ENCODE peak calls at places on chromosomes 5 and 9, in four cellular contexts. B, V, P and O are unnamed samples.

GRCh38 chr9:73093740-73094379 is 57.8 kb upstream of the ANXA1 start:
- DNase-seq in B (no peak), V (no peak), P (peak; percentile 38), O (no peak)

GRCh38 chr9:14313378-14313940 is 482 bp downstream of the NFIB start:
- DNase-seq in B (no peak), V (no peak), P (peak; percentile 61), O (peak; percentile 26)

GRCh38 chr5:93585054-93585751 is 2.2 kb downstream of the NR2F1 start:
- DNase-seq in B (peak; percentile 44), V (no peak), P (peak; percentile 34), O (peak; percentile 49)

GRCh38 chr5:54548565-54548964 is 31.0 kb downstream of the SNX18 start:
- DNase-seq in B (no peak), V (no peak), P (no peak), O (no peak)

GRCh38 chr5:61658592-61659008 is 326.5 kb downstream of the ZSWIM6 start:
- DNase-seq in B (peak; percentile 67), V (peak; percentile 27), P (peak; percentile 65), O (peak; percentile 76)

GRCh38 chr9:116156621-116157314 is 3.2 kb downstream of the PAPPA start:
- DNase-seq in B (peak; percentile 85), V (no peak), P (peak; percentile 77), O (peak; percentile 71)

GRCh38 chr5:170305646-170306025 is 8.1 kb upstream of the LCP2 start:
- DNase-seq in B (no peak), V (no peak), P (no peak), O (no peak)

GRCh38 chr9:94860678-94861588 is 134.4 kb downstream of the AOPEP start:
- DNase-seq in B (no peak), V (peak; percentile 60), P (peak; percentile 96), O (no peak)

GRCh38 chr5:76025069-76025468 is 58.1 kb upstream of the SV2C start:
- DNase-seq in B (no peak), V (no peak), P (no peak), O (no peak)

GRCh38 chr9:69178583-69179011 is 4.5 kb downstream of the TJP2 start:
- DNase-seq in B (no peak), V (no peak), P (peak; percentile 39), O (peak; percentile 89)

GRCh38 chr9:76298497-76299144 is 95.6 kb downstream of the RFK start:
- DNase-seq in B (no peak), V (no peak), P (no peak), O (no peak)

GRCh38 chr5:140038373-140038957 is 4.6 kb downstream of the NRG2 start:
- DNase-seq in B (no peak), V (no peak), P (peak; percentile 70), O (no peak)

GRCh38 chr5:17187401-17187800 is 30.0 kb upstream of the BASP1 start:
- DNase-seq in B (no peak), V (no peak), P (peak; percentile 30), O (peak; percentile 98)

GRCh38 chr5:72280655-72281069 is 39.4 kb downstream of the MRPS27 start:
- DNase-seq in B (peak; percentile 34), V (no peak), P (peak; percentile 72), O (peak; percentile 47)

GRCh38 chr5:74185599-74185998 is 454.9 kb downstream of the ENC1 start:
- DNase-seq in B (no peak), V (no peak), P (peak; percentile 50), O (no peak)

GRCh38 chr9:114469091-114469853 is 36.0 kb downstream of the WHRN start:
- DNase-seq in B (no peak), V (no peak), P (no peak), O (no peak)

GRCh38 chr9:75265525-75265972 is 177.2 kb downstream of the OSTF1 start:
- DNase-seq in B (peak; percentile 19), V (peak; percentile 13), P (peak; percentile 48), O (peak; percentile 56)

GRCh38 chr5:1497795-1498622 is 25.8 kb downstream of the LPCAT1 start:
- DNase-seq in B (no peak), V (no peak), P (no peak), O (no peak)

GRCh38 chr5:108418172-108418571 is 36.3 kb upstream of the FBXL17 start:
- DNase-seq in B (no peak), V (no peak), P (no peak), O (no peak)

GRCh38 chr5:109907189-109907588 is 217.5 kb downstream of the MAN2A1 start:
- DNase-seq in B (no peak), V (no peak), P (peak; percentile 41), O (no peak)

GRCh38 chr5:74093501-74093993 is 467.6 kb downstream of the ARHGEF28 start:
- DNase-seq in B (no peak), V (no peak), P (no peak), O (no peak)

GRCh38 chr5:95857185-95857945 is 34.8 kb upstream of the GLRX start:
- DNase-seq in B (peak; percentile 86), V (no peak), P (peak; percentile 80), O (no peak)

GRCh38 chr5:1336106-1336561 is 8.8 kb downstream of the CLPTM1L start:
- DNase-seq in B (no peak), V (no peak), P (no peak), O (no peak)

DNA sequence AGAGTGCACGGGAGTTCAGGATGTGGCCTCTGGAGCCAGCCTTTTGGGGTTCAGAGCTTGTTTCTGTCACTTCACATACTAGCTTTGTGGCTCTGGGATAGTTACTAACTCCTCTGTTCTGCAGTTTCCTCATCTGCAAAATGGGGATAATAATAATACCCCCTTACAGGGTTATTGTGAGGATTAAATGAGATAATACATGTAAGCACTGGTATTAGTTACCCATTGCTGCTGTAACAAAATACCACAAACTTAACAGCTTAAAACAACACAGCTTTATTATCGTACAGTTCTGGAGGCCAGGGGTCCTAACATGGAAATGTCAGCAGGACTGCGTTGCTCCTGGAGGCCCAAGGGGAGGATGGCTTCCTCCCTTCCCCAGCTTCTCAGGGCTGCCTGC is 9.3 kb downstream of the TRAF1 start:
- DNase-seq in B (no peak), V (no peak), P (no peak), O (no peak)
- H3K4me3 ChIP-seq in B (no peak overlapping the region), V (no peak overlapping the region), P (no peak overlapping the region), O (no peak overlapping the region)

GRCh38 chr9:12539602-12540001 is 153.6 kb upstream of the TYRP1 start:
- DNase-seq in B (no peak), V (no peak), P (no peak), O (no peak)
- H3K4me3 ChIP-seq in B (no peak overlapping the region), V (no peak overlapping the region), P (no peak overlapping the region), O (no peak overlapping the region)

DNA sequence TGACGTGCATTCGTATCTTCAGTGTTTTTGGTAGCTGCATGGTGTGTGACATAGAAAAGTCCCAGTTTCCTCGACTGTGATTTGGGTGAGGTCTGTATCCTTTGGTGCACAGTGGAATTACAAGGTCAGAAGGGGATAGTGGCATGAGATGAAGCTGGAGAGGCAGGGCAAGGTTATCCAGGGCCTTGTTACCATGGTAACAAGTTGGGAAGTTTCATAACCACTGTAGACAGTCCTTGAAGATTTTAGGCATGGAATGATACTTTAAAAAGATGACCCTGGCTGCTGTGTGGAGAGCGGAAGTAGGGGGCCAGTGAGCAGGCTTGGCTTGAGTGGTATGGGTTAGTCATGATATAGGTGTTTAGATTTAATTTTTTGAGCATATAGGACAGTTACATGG is 11.9 kb downstream of the EHMT1 start:
- DNase-seq in B (no peak), V (no peak), P (no peak), O (no peak)
- H3K4me3 ChIP-seq in B (no peak overlapping the region), V (no peak overlapping the region), P (no peak overlapping the region), O (no peak overlapping the region)

DNA sequence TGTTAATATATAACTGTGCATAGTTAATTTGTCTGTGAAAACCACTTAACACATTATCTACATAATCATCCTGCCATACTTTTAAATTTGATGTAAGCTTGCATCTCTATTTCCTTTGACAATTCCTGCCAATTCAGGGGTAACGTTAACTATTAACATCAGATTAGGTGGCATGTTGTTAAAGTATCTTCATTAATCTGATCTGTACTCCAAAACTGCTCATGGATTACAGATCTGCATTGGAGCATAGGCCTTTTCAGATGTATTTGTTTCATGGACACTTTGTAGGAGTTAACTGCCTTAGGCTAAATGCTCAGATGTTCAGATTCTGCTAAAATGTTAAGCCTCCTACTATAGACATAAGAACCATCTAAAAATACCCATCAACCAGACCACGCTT is 3.1 kb downstream of the RPS6 start:
- DNase-seq in B (no peak), V (no peak), P (no peak), O (no peak)
- H3K4me3 ChIP-seq in B (no peak overlapping the region), V (peak overlapping the region; percentile 92), P (peak overlapping the region; percentile 10), O (peak overlapping the region; percentile 94)

GRCh38 chr9:38062498-38063362 is 6.3 kb downstream of the SHB start:
- DNase-seq in B (no peak), V (no peak), P (peak; percentile 78), O (peak; percentile 58)
- H3K4me3 ChIP-seq in B (no peak overlapping the region), V (no peak overlapping the region), P (no peak overlapping the region), O (peak overlapping the region; percentile 41)

DNA sequence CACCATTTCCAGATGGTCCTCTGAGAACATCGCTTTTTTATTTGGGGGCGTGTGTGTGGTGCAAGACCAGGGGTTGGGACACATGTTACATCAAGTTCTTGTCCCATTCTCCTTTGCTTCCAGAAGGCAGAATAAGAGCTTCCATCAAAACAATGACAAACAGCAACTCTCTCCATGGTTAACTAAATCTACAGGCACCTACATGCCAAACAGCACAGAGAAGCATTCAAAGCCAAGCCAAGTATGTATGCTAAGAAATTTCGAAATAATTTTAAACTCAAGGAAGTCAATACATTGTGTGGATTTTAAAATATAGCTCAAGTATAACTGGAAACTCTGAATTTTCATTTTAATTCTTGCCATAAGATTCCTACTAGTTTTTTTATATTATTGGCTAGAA is 105.6 kb downstream of the SEC61B start:
- DNase-seq in B (no peak), V (no peak), P (no peak), O (no peak)
- H3K4me3 ChIP-seq in B (no peak overlapping the region), V (no peak overlapping the region), P (no peak overlapping the region), O (no peak overlapping the region)

GRCh38 chr5:56460681-56461191 is 227.6 kb upstream of the ANKRD55 start:
- DNase-seq in B (no peak), V (no peak), P (no peak), O (no peak)
- H3K4me3 ChIP-seq in B (no peak overlapping the region), V (no peak overlapping the region), P (no peak overlapping the region), O (no peak overlapping the region)

DNA sequence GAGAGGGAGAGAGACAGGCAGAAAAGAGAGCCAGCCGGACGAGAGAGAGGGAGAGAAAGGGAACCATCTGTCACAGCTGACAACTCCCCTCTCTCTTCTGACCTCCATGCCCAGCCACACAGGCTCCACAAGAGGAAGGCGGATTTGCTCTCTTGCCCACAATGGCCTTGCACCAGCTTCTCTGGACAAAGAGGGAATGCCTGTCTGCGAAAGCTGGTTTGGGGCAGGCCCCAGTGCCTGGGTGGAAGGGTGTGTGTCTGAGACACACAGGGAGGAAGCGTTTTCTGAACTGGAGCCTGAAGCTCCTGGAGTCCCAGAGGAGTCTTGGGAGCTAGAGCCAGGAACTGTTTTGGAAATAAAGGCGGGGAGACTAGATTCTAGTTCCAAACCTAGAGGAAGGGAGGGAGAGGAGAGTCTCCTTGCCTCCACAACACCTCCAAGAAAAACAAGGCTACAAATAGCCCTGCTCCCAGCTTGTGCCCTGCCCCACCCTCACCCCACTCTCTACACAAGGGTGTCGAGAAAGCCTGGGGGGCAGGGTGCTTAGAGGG is 12.5 kb downstream of the C1QTNF2 start:
- DNase-seq in B (peak; percentile 29), V (no peak), P (no peak), O (no peak)
- H3K4me3 ChIP-seq in B (no peak overlapping the region), V (no peak overlapping the region), P (no peak overlapping the region), O (no peak overlapping the region)